ENCODE peak calls at places on chromosomes 3 and 15, in nine cellular contexts. E is PC-9; M is AG04450; G is right lobe of liver; I is Jurkat, Clone E6-1; W is spleen; K is kidney; P is AG09309; X is AG10803. T is an unnamed sample.

GRCh38 chr3:179769411-179770247 is 116.8 kb downstream of the USP13 start:
- DNase-seq in E (no peak), M (no peak), G (no peak), I (peak; percentile 11), W (no peak), K (no peak), P (no peak), X (no peak), T (no peak)

GRCh38 chr3:48492461-48493202 is 11.3 kb downstream of the SHISA5 start:
- DNase-seq in E (no peak), M (no peak), G (no peak), I (no peak), W (no peak), K (peak; percentile 3), P (peak; percentile 56), X (peak; percentile 70), T (no peak)

GRCh38 chr15:90036806-90037509 is 35.8 kb downstream of the ZNF710 start:
- DNase-seq in E (no peak), M (no peak), G (peak; percentile 55), I (no peak), W (peak; percentile 67), K (no peak), P (no peak), X (no peak), T (no peak)

GRCh38 chr15:74585857-74586256 is 29.8 kb upstream of the CLK3 start:
- DNase-seq in E (no peak), M (no peak), G (no peak), I (no peak), W (peak; percentile 18), K (no peak), P (no peak), X (no peak), T (no peak)

GRCh38 chr3:5122741-5123706 is 932 bp downstream of the ARL8B start:
- DNase-seq in E (peak; percentile 86), M (no peak), G (peak; percentile 59), I (no peak), W (no peak), K (no peak), P (no peak), X (peak; percentile 76), T (peak; percentile 67)

GRCh38 chr3:158631986-158632385 is 12.3 kb upstream of the GFM1 start:
- DNase-seq in E (no peak), M (no peak), G (no peak), I (no peak), W (no peak), K (no peak), P (no peak), X (no peak), T (no peak)

GRCh38 chr15:58521293-58521991 is 89.7 kb downstream of the LIPC start:
- DNase-seq in E (peak; percentile 98), M (peak; percentile 26), G (peak; percentile 70), I (no peak), W (peak; percentile 89), K (peak; percentile 91), P (no peak), X (peak; percentile 66), T (peak; percentile 58)

GRCh38 chr3:31862861-31863260 is 118.2 kb downstream of the OSBPL10 start:
- DNase-seq in E (no peak), M (peak; percentile 18), G (no peak), I (no peak), W (no peak), K (no peak), P (no peak), X (no peak), T (no peak)

GRCh38 chr3:124995460-124995994 is 60.3 kb downstream of the HEG1 start:
- DNase-seq in E (peak; percentile 52), M (no peak), G (no peak), I (no peak), W (no peak), K (no peak), P (no peak), X (peak; percentile 45), T (peak; percentile 52)

GRCh38 chr3:150106752-150107428 is 136.2 kb upstream of the PFN2 start:
- DNase-seq in E (peak; percentile 75), M (peak; percentile 78), G (no peak), I (no peak), W (no peak), K (no peak), P (peak; percentile 92), X (peak; percentile 100), T (peak; percentile 92)

GRCh38 chr3:59660852-59661624 is 611.2 kb upstream of the CFAP20DC start:
- DNase-seq in E (peak; percentile 36), M (no peak), G (no peak), I (no peak), W (no peak), K (no peak), P (no peak), X (no peak), T (no peak)

GRCh38 chr3:11509175-11510000 is 134.3 kb downstream of the VGLL4 start:
- DNase-seq in E (no peak), M (peak; percentile 93), G (peak; percentile 63), I (no peak), W (no peak), K (peak; percentile 90), P (peak; percentile 81), X (peak; percentile 95), T (no peak)

GRCh38 chr15:85607141-85607806 is 187.5 kb downstream of the KLHL25 start:
- DNase-seq in E (peak; percentile 72), M (no peak), G (no peak), I (no peak), W (no peak), K (no peak), P (no peak), X (no peak), T (peak; percentile 71)

GRCh38 chr15:89198196-89198595 is 23.2 kb downstream of the RLBP1 start:
- DNase-seq in E (no peak), M (no peak), G (no peak), I (no peak), W (no peak), K (no peak), P (no peak), X (no peak), T (no peak)

GRCh38 chr3:56189486-56189985 is 278.7 kb downstream of the ERC2 start:
- DNase-seq in E (no peak), M (no peak), G (no peak), I (no peak), W (no peak), K (no peak), P (no peak), X (no peak), T (no peak)

GRCh38 chr3:182979719-182980191 is 583 bp downstream of the DCUN1D1 start:
- DNase-seq in E (no peak), M (no peak), G (peak; percentile 63), I (peak; percentile 16), W (no peak), K (no peak), P (no peak), X (no peak), T (peak; percentile 17)

GRCh38 chr15:74384566-74385441 is 17.4 kb upstream of the CYP11A1 start:
- DNase-seq in E (peak; percentile 72), M (no peak), G (peak; percentile 47), I (no peak), W (peak; percentile 94), K (no peak), P (no peak), X (no peak), T (peak; percentile 40)

GRCh38 chr3:44032487-44032886 is 209.2 kb upstream of the TOPAZ1 start:
- DNase-seq in E (no peak), M (no peak), G (no peak), I (no peak), W (no peak), K (no peak), P (no peak), X (no peak), T (no peak)
- H3K4me3 ChIP-seq in E (no peak overlapping the region), M (no peak overlapping the region), G (no peak overlapping the region), I (no peak overlapping the region), W (no peak overlapping the region), K (no peak overlapping the region), P (no peak overlapping the region), X (no peak overlapping the region), T (no peak overlapping the region)

DNA sequence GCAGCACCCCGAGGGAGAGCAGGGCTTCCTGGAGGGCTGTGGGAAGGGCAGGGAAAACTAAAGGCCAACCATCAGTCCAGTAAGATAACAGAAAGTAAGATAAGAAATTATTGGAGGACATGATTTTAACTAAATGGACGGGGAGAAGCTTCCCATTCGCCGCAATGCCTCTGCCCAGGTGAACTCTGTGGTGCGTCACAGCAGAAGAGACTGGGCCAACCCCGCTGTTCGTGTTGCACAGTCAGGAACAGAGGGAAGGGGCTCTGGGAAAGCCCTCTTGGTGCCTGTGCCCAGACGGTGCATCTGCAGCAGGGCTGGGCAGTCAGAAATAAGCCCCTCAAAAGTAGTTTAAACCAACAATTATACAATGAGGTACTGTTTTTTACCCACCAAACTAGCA is 284.1 kb downstream of the OCA2 start:
- DNase-seq in E (no peak), M (no peak), G (no peak), I (no peak), W (no peak), K (no peak), P (no peak), X (no peak), T (no peak)
- H3K4me3 ChIP-seq in E (no peak overlapping the region), M (no peak overlapping the region), G (no peak overlapping the region), I (no peak overlapping the region), W (no peak overlapping the region), K (no peak overlapping the region), P (no peak overlapping the region), X (no peak overlapping the region), T (no peak overlapping the region)

DNA sequence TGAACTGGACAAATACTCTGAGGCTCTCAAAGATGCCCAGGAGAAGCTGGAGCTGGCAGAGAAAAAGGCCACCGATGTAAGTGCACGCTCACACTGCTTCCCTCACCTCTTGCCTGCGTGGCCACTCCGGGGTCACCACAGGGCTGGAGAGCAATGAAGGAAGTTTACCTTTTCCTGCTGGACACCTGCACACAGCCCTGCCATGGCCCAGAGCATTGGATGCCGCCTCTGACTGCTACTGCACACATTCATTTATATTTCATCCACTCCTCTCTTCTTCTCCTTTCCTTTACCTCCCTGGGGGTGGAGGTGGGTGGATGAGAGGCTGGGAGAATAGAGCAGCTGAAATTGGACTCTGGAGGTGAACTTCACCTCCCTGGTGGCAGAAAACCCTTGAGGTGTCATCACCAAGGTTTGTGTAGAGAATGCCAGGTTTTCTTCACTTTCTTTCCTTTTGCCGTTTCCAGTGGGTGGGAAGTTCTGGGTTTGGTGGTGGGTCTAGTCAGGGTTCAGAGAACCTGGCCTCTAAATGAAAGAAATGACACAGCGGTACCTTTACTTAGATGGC is 1.6 kb downstream of the TPM1 start:
- DNase-seq in E (no peak), M (no peak), G (no peak), I (no peak), W (no peak), K (no peak), P (no peak), X (no peak), T (peak; percentile 13)
- H3K4me3 ChIP-seq in E (peak overlapping the region; percentile 80), M (peak overlapping the region; percentile 94), G (peak overlapping the region; percentile 56), I (no peak overlapping the region), W (peak overlapping the region; percentile 52), K (peak overlapping the region; percentile 43), P (peak overlapping the region; percentile 93), X (peak overlapping the region; percentile 99), T (peak overlapping the region; percentile 79)

DNA sequence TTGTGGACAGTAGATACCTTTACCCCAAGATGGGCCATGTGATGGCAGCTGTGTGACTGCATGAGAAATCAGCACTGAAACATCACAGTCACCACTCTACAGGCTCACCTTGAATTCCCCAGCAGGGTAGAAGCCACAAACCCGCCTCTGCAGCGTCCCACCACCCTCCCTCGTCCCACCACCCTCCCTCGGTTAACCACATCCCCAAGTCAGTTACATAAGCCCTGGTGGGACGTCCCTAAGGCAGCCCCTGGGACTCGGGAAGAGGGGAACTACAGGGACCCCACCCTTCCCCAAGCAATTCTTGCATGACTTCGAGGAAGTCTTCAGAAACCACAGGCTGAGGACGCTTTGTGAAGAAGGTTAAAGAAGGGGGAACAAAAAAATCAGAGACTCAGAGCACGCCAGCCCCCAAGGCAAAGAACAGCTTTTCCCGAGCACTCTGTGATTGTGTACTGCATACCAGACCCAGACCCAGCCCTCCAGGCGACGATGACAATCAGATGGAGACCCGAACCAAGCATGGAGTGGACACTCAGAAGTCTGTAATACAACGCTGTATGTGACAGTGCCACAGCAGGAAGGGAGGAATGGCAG is 60.5 kb downstream of the SH3BP5 start:
- DNase-seq in E (no peak), M (no peak), G (peak; percentile 72), I (peak; percentile 99), W (peak; percentile 92), K (peak; percentile 78), P (no peak), X (no peak), T (no peak)
- H3K4me3 ChIP-seq in E (no peak overlapping the region), M (no peak overlapping the region), G (no peak overlapping the region), I (peak overlapping the region; percentile 31), W (no peak overlapping the region), K (no peak overlapping the region), P (no peak overlapping the region), X (no peak overlapping the region), T (no peak overlapping the region)

T was measured in astrocyte of the spinal cord.